ENCODE peak calls at places on chromosomes 16 and 17, in six cellular contexts. One of them, this sample, is unnamed. For H3K9me3, the result is how much of the 10 kb centered on the place peaks cover.

GRCh38 chr17:77358801-77359716 is 218.3 kb downstream of the SEC14L1 start:
- DNase-seq in IMR-90: no peak
- DNase-seq in CD8-positive, alpha-beta T cell: no peak
- DNase-seq in H9: no peak
- DNase-seq in effector memory CD4-positive, alpha-beta T cell: no peak
- DNase-seq in heart right ventricle: no peak
- DNase-seq in this sample: no peak

GRCh38 chr16:78098087-78098486 is 1.4 kb upstream of the WWOX start:
- DNase-seq in IMR-90: no peak
- DNase-seq in CD8-positive, alpha-beta T cell: no peak
- DNase-seq in H9: no peak
- DNase-seq in effector memory CD4-positive, alpha-beta T cell: no peak
- DNase-seq in heart right ventricle: no peak
- DNase-seq in this sample: no peak

GRCh38 chr16:82917886-82918595 is 291.3 kb downstream of the CDH13 start:
- DNase-seq in IMR-90: no peak
- DNase-seq in CD8-positive, alpha-beta T cell: no peak
- DNase-seq in H9: no peak
- DNase-seq in effector memory CD4-positive, alpha-beta T cell: no peak
- DNase-seq in heart right ventricle: no peak
- DNase-seq in this sample: no peak

GRCh38 chr17:1039511-1040215 is 42.7 kb downstream of the TIMM22 start:
- DNase-seq in IMR-90: no peak
- DNase-seq in CD8-positive, alpha-beta T cell: no peak
- DNase-seq in H9: peak
- DNase-seq in effector memory CD4-positive, alpha-beta T cell: no peak
- DNase-seq in heart right ventricle: peak
- DNase-seq in this sample: no peak

GRCh38 chr16:53948326-53948725 is 244.4 kb downstream of the FTO start:
- DNase-seq in IMR-90: no peak
- DNase-seq in CD8-positive, alpha-beta T cell: no peak
- DNase-seq in H9: no peak
- DNase-seq in effector memory CD4-positive, alpha-beta T cell: no peak
- DNase-seq in heart right ventricle: no peak
- DNase-seq in this sample: no peak

GRCh38 chr16:8568231-8568617 is 22.1 kb downstream of the TMEM114 start:
- DNase-seq in IMR-90: peak
- DNase-seq in CD8-positive, alpha-beta T cell: no peak
- DNase-seq in H9: no peak
- DNase-seq in effector memory CD4-positive, alpha-beta T cell: no peak
- DNase-seq in heart right ventricle: no peak
- DNase-seq in this sample: no peak

GRCh38 chr16:77496934-77497333 is 62.1 kb upstream of the ADAMTS18 start:
- DNase-seq in IMR-90: no peak
- DNase-seq in CD8-positive, alpha-beta T cell: no peak
- DNase-seq in H9: no peak
- DNase-seq in effector memory CD4-positive, alpha-beta T cell: no peak
- DNase-seq in heart right ventricle: no peak
- DNase-seq in this sample: no peak

GRCh38 chr16:1992475-1993292 is 2.9 kb downstream of the SYNGR3 start:
- DNase-seq in IMR-90: no peak
- DNase-seq in CD8-positive, alpha-beta T cell: no peak
- DNase-seq in H9: peak
- DNase-seq in effector memory CD4-positive, alpha-beta T cell: peak
- DNase-seq in heart right ventricle: no peak
- DNase-seq in this sample: no peak

GRCh38 chr17:75273968-75274708 is 3.1 kb upstream of the MIF4GD start:
- DNase-seq in IMR-90: peak
- DNase-seq in CD8-positive, alpha-beta T cell: no peak
- DNase-seq in H9: no peak
- DNase-seq in effector memory CD4-positive, alpha-beta T cell: no peak
- DNase-seq in heart right ventricle: no peak
- DNase-seq in this sample: no peak

GRCh38 chr17:1491406-1492248 is 859 bp downstream of the MYO1C start:
- DNase-seq in IMR-90: no peak
- DNase-seq in CD8-positive, alpha-beta T cell: no peak
- DNase-seq in H9: no peak
- DNase-seq in effector memory CD4-positive, alpha-beta T cell: no peak
- DNase-seq in heart right ventricle: peak
- DNase-seq in this sample: peak

GRCh38 chr16:35562919-35563318 is 2103.5 kb downstream of the TP53TG3F start:
- DNase-seq in IMR-90: no peak
- DNase-seq in CD8-positive, alpha-beta T cell: no peak
- DNase-seq in H9: no peak
- DNase-seq in effector memory CD4-positive, alpha-beta T cell: no peak
- DNase-seq in heart right ventricle: no peak
- DNase-seq in this sample: no peak

GRCh38 chr16:35561346-35561745 is 2101.9 kb downstream of the TP53TG3F start:
- DNase-seq in IMR-90: no peak
- DNase-seq in CD8-positive, alpha-beta T cell: no peak
- DNase-seq in H9: no peak
- DNase-seq in effector memory CD4-positive, alpha-beta T cell: no peak
- DNase-seq in heart right ventricle: no peak
- DNase-seq in this sample: no peak

GRCh38 chr16:35562471-35562870 is 2103.1 kb downstream of the TP53TG3F start:
- DNase-seq in IMR-90: no peak
- DNase-seq in CD8-positive, alpha-beta T cell: no peak
- DNase-seq in H9: no peak
- DNase-seq in effector memory CD4-positive, alpha-beta T cell: no peak
- DNase-seq in heart right ventricle: no peak
- DNase-seq in this sample: no peak

GRCh38 chr16:35559911-35560636 is 2100.7 kb downstream of the TP53TG3F start:
- DNase-seq in IMR-90: no peak
- DNase-seq in CD8-positive, alpha-beta T cell: no peak
- DNase-seq in H9: no peak
- DNase-seq in effector memory CD4-positive, alpha-beta T cell: no peak
- DNase-seq in heart right ventricle: no peak
- DNase-seq in this sample: no peak

GRCh38 chr16:35560637-35560984 is 2101.2 kb downstream of the TP53TG3F start:
- DNase-seq in IMR-90: no peak
- DNase-seq in CD8-positive, alpha-beta T cell: no peak
- DNase-seq in H9: no peak
- DNase-seq in effector memory CD4-positive, alpha-beta T cell: no peak
- DNase-seq in heart right ventricle: no peak
- DNase-seq in this sample: no peak
- H3K9me3 ChIP-seq in IMR-90: under half
- H3K9me3 ChIP-seq in CD8-positive, alpha-beta T cell: under half
- H3K9me3 ChIP-seq in H9: half or more
- H3K9me3 ChIP-seq in effector memory CD4-positive, alpha-beta T cell: under half
- H3K9me3 ChIP-seq in heart right ventricle: under half
- H3K9me3 ChIP-seq in this sample: under half

GRCh38 chr17:69853533-69854262 is 221.3 kb upstream of the KCNJ16 start:
- DNase-seq in IMR-90: no peak
- DNase-seq in CD8-positive, alpha-beta T cell: no peak
- DNase-seq in H9: no peak
- DNase-seq in effector memory CD4-positive, alpha-beta T cell: no peak
- DNase-seq in heart right ventricle: no peak
- DNase-seq in this sample: no peak
- H3K9me3 ChIP-seq in IMR-90: under half
- H3K9me3 ChIP-seq in CD8-positive, alpha-beta T cell: under half
- H3K9me3 ChIP-seq in H9: under half
- H3K9me3 ChIP-seq in effector memory CD4-positive, alpha-beta T cell: under half
- H3K9me3 ChIP-seq in heart right ventricle: under half
- H3K9me3 ChIP-seq in this sample: under half

GRCh38 chr16:64724339-64724738 is 397.5 kb downstream of the CDH11 start:
- DNase-seq in IMR-90: no peak
- DNase-seq in CD8-positive, alpha-beta T cell: no peak
- DNase-seq in H9: no peak
- DNase-seq in effector memory CD4-positive, alpha-beta T cell: no peak
- DNase-seq in heart right ventricle: no peak
- DNase-seq in this sample: no peak
- H3K9me3 ChIP-seq in IMR-90: under half
- H3K9me3 ChIP-seq in CD8-positive, alpha-beta T cell: under half
- H3K9me3 ChIP-seq in H9: under half
- H3K9me3 ChIP-seq in effector memory CD4-positive, alpha-beta T cell: under half
- H3K9me3 ChIP-seq in heart right ventricle: under half
- H3K9me3 ChIP-seq in this sample: under half

DNA sequence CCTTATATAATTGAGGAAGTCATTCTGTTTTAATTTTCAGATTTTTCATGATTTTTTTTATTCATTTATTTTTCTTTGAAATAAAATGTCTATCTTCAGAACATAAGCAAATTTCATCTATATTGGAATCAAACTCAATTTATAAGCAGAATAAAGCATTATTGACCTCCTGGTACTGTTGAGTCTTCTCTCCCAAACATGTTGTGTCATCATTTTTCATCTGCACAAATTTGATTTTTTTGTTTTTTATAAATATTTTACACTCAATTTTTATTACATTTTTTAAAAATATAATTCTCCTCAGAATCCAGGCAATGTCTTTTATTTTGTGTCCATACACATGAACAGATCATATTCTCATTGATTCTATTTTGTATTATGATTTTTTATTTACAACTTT is 2363.9 kb downstream of the TP53TG3F start:
- DNase-seq in IMR-90: no peak
- DNase-seq in CD8-positive, alpha-beta T cell: no peak
- DNase-seq in H9: no peak
- DNase-seq in effector memory CD4-positive, alpha-beta T cell: no peak
- DNase-seq in heart right ventricle: no peak
- DNase-seq in this sample: no peak
- H3K9me3 ChIP-seq in IMR-90: under half
- H3K9me3 ChIP-seq in CD8-positive, alpha-beta T cell: under half
- H3K9me3 ChIP-seq in H9: under half
- H3K9me3 ChIP-seq in effector memory CD4-positive, alpha-beta T cell: under half
- H3K9me3 ChIP-seq in heart right ventricle: under half
- H3K9me3 ChIP-seq in this sample: under half

GRCh38 chr16:10388987-10389386 is 3.1 kb downstream of the ATF7IP2 start:
- DNase-seq in IMR-90: no peak
- DNase-seq in CD8-positive, alpha-beta T cell: no peak
- DNase-seq in H9: no peak
- DNase-seq in effector memory CD4-positive, alpha-beta T cell: no peak
- DNase-seq in heart right ventricle: no peak
- DNase-seq in this sample: no peak
- H3K9me3 ChIP-seq in IMR-90: under half
- H3K9me3 ChIP-seq in CD8-positive, alpha-beta T cell: under half
- H3K9me3 ChIP-seq in H9: under half
- H3K9me3 ChIP-seq in effector memory CD4-positive, alpha-beta T cell: under half
- H3K9me3 ChIP-seq in heart right ventricle: under half
- H3K9me3 ChIP-seq in this sample: under half

GRCh38 chr16:81637336-81638235 is 141.5 kb upstream of the PLCG2 start:
- DNase-seq in IMR-90: no peak
- DNase-seq in CD8-positive, alpha-beta T cell: no peak
- DNase-seq in H9: no peak
- DNase-seq in effector memory CD4-positive, alpha-beta T cell: no peak
- DNase-seq in heart right ventricle: no peak
- DNase-seq in this sample: no peak
- H3K9me3 ChIP-seq in IMR-90: under half
- H3K9me3 ChIP-seq in CD8-positive, alpha-beta T cell: under half
- H3K9me3 ChIP-seq in H9: under half
- H3K9me3 ChIP-seq in effector memory CD4-positive, alpha-beta T cell: under half
- H3K9me3 ChIP-seq in heart right ventricle: under half
- H3K9me3 ChIP-seq in this sample: under half

DNA sequence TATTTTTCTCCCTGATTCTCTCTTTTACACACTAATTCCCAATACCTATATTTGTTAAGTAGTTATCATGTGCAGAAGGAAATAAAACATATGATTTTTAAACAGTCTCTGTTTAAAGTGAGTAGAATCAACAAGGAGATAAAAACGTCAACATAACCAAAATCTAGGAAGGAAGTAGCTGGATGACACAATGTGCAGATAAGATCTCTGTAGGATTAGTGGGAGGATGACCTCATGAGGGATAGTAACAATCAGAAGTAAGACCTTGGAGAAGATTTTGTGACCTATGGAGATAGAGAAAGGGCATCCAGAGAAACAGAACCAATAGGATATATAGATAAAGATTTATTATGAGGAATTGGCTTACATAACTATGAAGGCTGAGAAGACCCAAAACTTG is 262.6 kb upstream of the CDH11 start:
- DNase-seq in IMR-90: no peak
- DNase-seq in CD8-positive, alpha-beta T cell: no peak
- DNase-seq in H9: no peak
- DNase-seq in effector memory CD4-positive, alpha-beta T cell: no peak
- DNase-seq in heart right ventricle: no peak
- DNase-seq in this sample: no peak
- H3K9me3 ChIP-seq in IMR-90: under half
- H3K9me3 ChIP-seq in CD8-positive, alpha-beta T cell: under half
- H3K9me3 ChIP-seq in H9: under half
- H3K9me3 ChIP-seq in effector memory CD4-positive, alpha-beta T cell: under half
- H3K9me3 ChIP-seq in heart right ventricle: under half
- H3K9me3 ChIP-seq in this sample: under half

DNA sequence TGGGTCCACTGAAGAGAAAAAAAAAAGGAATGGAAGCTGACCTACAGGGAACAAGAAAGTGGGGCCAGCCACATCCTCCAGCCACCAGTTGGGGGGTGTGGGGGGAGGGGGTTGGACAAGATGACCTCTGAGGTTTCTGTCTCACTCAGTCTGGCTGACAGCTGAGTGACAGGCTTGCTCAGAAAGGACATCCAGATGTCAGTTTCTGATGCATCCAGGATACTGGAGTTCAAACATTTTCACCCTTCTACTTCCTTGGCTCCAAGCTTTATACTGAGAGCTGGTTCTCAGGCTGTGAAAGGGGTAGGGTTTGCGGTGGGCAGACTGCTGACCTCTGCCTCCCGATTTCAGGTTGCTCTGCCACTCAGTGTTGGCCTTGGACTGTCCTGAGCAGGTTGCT is 2178.3 kb downstream of the TP53TG3F start:
- DNase-seq in IMR-90: no peak
- DNase-seq in CD8-positive, alpha-beta T cell: no peak
- DNase-seq in H9: no peak
- DNase-seq in effector memory CD4-positive, alpha-beta T cell: no peak
- DNase-seq in heart right ventricle: no peak
- DNase-seq in this sample: no peak
- H3K9me3 ChIP-seq in IMR-90: under half
- H3K9me3 ChIP-seq in CD8-positive, alpha-beta T cell: under half
- H3K9me3 ChIP-seq in H9: half or more
- H3K9me3 ChIP-seq in effector memory CD4-positive, alpha-beta T cell: under half
- H3K9me3 ChIP-seq in heart right ventricle: under half
- H3K9me3 ChIP-seq in this sample: under half